ENCODE peak calls at places on chromosome 3, in five cellular contexts. Z, J, N, D and G are unnamed samples.

GRCh38 chr3:56089739-56090138 is 378.5 kb downstream of the ERC2 start:
- DNase-seq in J (no peak), D (no peak), Z (no peak), N (no peak), G (no peak)

GRCh38 chr3:9110802-9111201 is 138.6 kb downstream of the SRGAP3 start:
- DNase-seq in J (no peak), D (no peak), Z (no peak), N (no peak), G (no peak)

GRCh38 chr3:11074441-11074840 is 79.9 kb upstream of the HRH1 start:
- DNase-seq in D (no peak), J (no peak), Z (no peak), N (no peak), G (no peak)

GRCh38 chr3:79162653-79163052 is 605.1 kb downstream of the ROBO1 start:
- DNase-seq in Z (peak), D (no peak), J (no peak), N (no peak), G (no peak)

GRCh38 chr3:10166213-10166604 is 1.5 kb downstream of the IRAK2 start:
- DNase-seq in D (no peak), J (no peak), N (no peak), Z (no peak), G (no peak)

GRCh38 chr3:10855871-10856662 is 40.0 kb downstream of the SLC6A11 start:
- DNase-seq in Z (no peak), N (peak), D (no peak), J (no peak), G (no peak)

GRCh38 chr3:132723551-132723950 is 1.3 kb upstream of the NPHP3 start:
- DNase-seq in N (no peak), J (no peak), D (no peak), Z (peak), G (no peak)

GRCh38 chr3:187765342-187765741 is 20.1 kb upstream of the BCL6 start:
- DNase-seq in J (no peak), N (peak), D (no peak), Z (peak), G (no peak)

GRCh38 chr3:71728632-71729342 is 3.6 kb upstream of the EIF4E3 start:
- DNase-seq in J (no peak), N (no peak), D (no peak), Z (no peak), G (no peak)

GRCh38 chr3:192422321-192422997 is 304.9 kb downstream of the FGF12 start:
- DNase-seq in Z (no peak), J (no peak), D (peak), N (peak), G (no peak)

GRCh38 chr3:187739125-187739560 is 6.1 kb downstream of the BCL6 start:
- DNase-seq in Z (no peak), J (peak), D (no peak), N (no peak), G (no peak)

GRCh38 chr3:3127432-3128010 is 781 bp downstream of the TRNT1 start:
- DNase-seq in D (peak), Z (peak), N (peak), J (peak), G (no peak)

GRCh38 chr3:52001443-52001974 is 5.8 kb upstream of the RPL29 start:
- DNase-seq in D (peak), Z (peak), J (peak), N (peak), G (peak)

GRCh38 chr3:23761440-23761896 is 44.3 kb upstream of the UBE2E1 start:
- DNase-seq in J (no peak), N (peak), D (peak), Z (peak), G (no peak)

GRCh38 chr3:181417748-181418147 is 294.0 kb upstream of the SOX2 start:
- DNase-seq in D (peak), J (no peak), Z (no peak), N (peak), G (no peak)

GRCh38 chr3:162034368-162034767 is 537.8 kb downstream of the OTOL1 start:
- DNase-seq in J (no peak), D (peak), Z (peak), N (no peak), G (no peak)

GRCh38 chr3:196003611-196004010 is 78.3 kb downstream of the TFRC start:
- DNase-seq in D (no peak), J (no peak), N (no peak), Z (no peak), G (no peak)

GRCh38 chr3:152381881-152382295 is 113.2 kb downstream of the MBNL1 start:
- DNase-seq in D (no peak), N (no peak), J (no peak), Z (no peak), G (no peak)

GRCh38 chr3:112926000-112926399 is 48.9 kb downstream of the CD200R1 start:
- DNase-seq in J (no peak), Z (no peak), N (no peak), D (no peak), G (no peak)

GRCh38 chr3:22887664-22888291 is 315.3 kb upstream of the UBE2E2 start:
- DNase-seq in J (no peak), D (peak), N (peak), Z (peak), G (no peak)

GRCh38 chr3:53850895-53851294 is 4.5 kb downstream of the IL17RB start:
- DNase-seq in N (peak), D (peak), J (no peak), Z (peak), G (no peak)

GRCh38 chr3:14124223-14124614 is 451 bp downstream of the CHCHD4 start:
- DNase-seq in D (peak), N (no peak), Z (no peak), J (no peak), G (no peak)

GRCh38 chr3:193640165-193640706 is 47.2 kb downstream of the OPA1 start:
- DNase-seq in N (no peak), D (no peak), Z (no peak), J (no peak), G (no peak)

GRCh38 chr3:13279532-13279910 is 140.6 kb downstream of the NUP210 start:
- DNase-seq in D (no peak), Z (no peak), J (no peak), N (no peak), G (no peak)

GRCh38 chr3:8837172-8837571 is 67.8 kb upstream of the OXTR start:
- DNase-seq in N (peak), Z (peak), D (peak), J (no peak), G (no peak)

GRCh38 chr3:13580256-13581023 is 31.5 kb downstream of the FBLN2 start:
- DNase-seq in Z (no peak), N (peak), J (no peak), D (peak), G (no peak)

GRCh38 chr3:46575577-46576222 is 9.6 kb upstream of the LRRC2 start:
- DNase-seq in Z (no peak), N (no peak), D (no peak), J (no peak), G (no peak)

GRCh38 chr3:94453864-94454263 is 391.0 kb downstream of the NSUN3 start:
- DNase-seq in Z (no peak), J (no peak), N (no peak), D (no peak), G (no peak)

GRCh38 chr3:83002869-83003445 is 1241.5 kb upstream of the GBE1 start:
- DNase-seq in Z (no peak), D (no peak), J (no peak), N (no peak), G (no peak)

GRCh38 chr3:190497809-190498208 is 16.1 kb upstream of the IL1RAP start:
- DNase-seq in Z (no peak), N (peak), D (peak), J (no peak), G (no peak)

GRCh38 chr3:8724108-8724752 is 9.4 kb upstream of the CAV3 start:
- DNase-seq in Z (no peak), J (no peak), N (peak), D (peak), G (no peak)

GRCh38 chr3:31043184-31043819 is 148.8 kb upstream of the GADL1 start:
- DNase-seq in Z (peak), N (peak), D (peak), J (no peak), G (no peak)

GRCh38 chr3:133775835-133776234 is 29.6 kb downstream of the TF start:
- DNase-seq in D (no peak), N (no peak), Z (no peak), J (no peak), G (no peak)

GRCh38 chr3:193418576-193419373 is 40.2 kb upstream of the ATP13A5 start:
- DNase-seq in D (peak), N (peak), J (no peak), Z (no peak), G (no peak)

GRCh38 chr3:123670743-123671142 is 85.9 kb upstream of the HACD2 start:
- DNase-seq in N (no peak), D (no peak), J (no peak), Z (no peak), G (no peak)

GRCh38 chr3:128369881-128370642 is 96.6 kb downstream of the DNAJB8 start:
- DNase-seq in N (no peak), D (no peak), J (no peak), Z (no peak), G (no peak)
- TF ChIP-seq CTCF in N (no peak), D (no peak), J (no peak), Z (no peak), G (no peak)

GRCh38 chr3:48700750-48701405 is 15.2 kb upstream of the NCKIPSD start:
- DNase-seq in Z (no peak), J (no peak), D (no peak), N (no peak), G (no peak)

GRCh38 chr3:48695113-48695753 is 9.5 kb upstream of the NCKIPSD start:
- DNase-seq in Z (peak), N (peak), J (no peak), D (peak), G (no peak)

GRCh38 chr3:48696156-48696555 is 10.4 kb upstream of the NCKIPSD start:
- DNase-seq in N (no peak), Z (no peak), J (no peak), D (no peak), G (no peak)

GRCh38 chr3:48698891-48699290 is 13.2 kb upstream of the NCKIPSD start:
- DNase-seq in J (no peak), Z (no peak), D (no peak), N (no peak), G (no peak)

GRCh38 chr3:48697952-48698351 is 12.2 kb upstream of the NCKIPSD start:
- DNase-seq in Z (no peak), J (no peak), N (no peak), D (no peak), G (no peak)
- TF ChIP-seq CTCF in Z (peak), J (no peak), N (no peak), D (no peak), G (no peak)

GRCh38 chr3:35439626-35440025 is 199.7 kb upstream of the ARPP21 start:
- DNase-seq in Z (no peak), D (no peak), N (no peak), J (no peak), G (no peak)
- TF ChIP-seq CTCF in Z (no peak), D (no peak), N (no peak), J (no peak), G (no peak)

GRCh38 chr3:44926172-44926571 is 49.8 kb downstream of the ZDHHC3 start:
- DNase-seq in Z (no peak), N (no peak), D (no peak), J (no peak), G (no peak)
- TF ChIP-seq CTCF in Z (no peak), N (no peak), D (no peak), J (no peak), G (no peak)